ENCODE peak calls at places on chromosome 9, in nine cellular contexts. One of them, this sample, is unnamed.
A peak's percentile ranks its signal among the peaks of the same experiment; 100 is the strongest.

GRCh38 chr9:34457266-34458012 is 931 bp downstream of the FAM219A start:
- DNase-seq in CD8-positive, alpha-beta T cell: no peak
- DNase-seq in foreskin fibroblast: peak; percentile 70
- DNase-seq in chondrocyte: peak; percentile 93
- DNase-seq in A549: peak; percentile 62
- DNase-seq in fibroblast of the aortic adventitia: peak; percentile 62
- DNase-seq in fibroblast of mammary gland: peak; percentile 73
- DNase-seq in lower lobe of right lung: peak; percentile 68
- DNase-seq in tibial artery: peak; percentile 67
- DNase-seq in this sample: peak; percentile 39

GRCh38 chr9:31013371-31013770 is 1371.1 kb upstream of the ACO1 start:
- DNase-seq in foreskin fibroblast: no peak
- DNase-seq in A549: no peak
- DNase-seq in chondrocyte: no peak
- DNase-seq in tibial artery: no peak
- DNase-seq in lower lobe of right lung: no peak
- DNase-seq in fibroblast of the aortic adventitia: no peak
- DNase-seq in fibroblast of mammary gland: no peak
- DNase-seq in CD8-positive, alpha-beta T cell: no peak
- DNase-seq in this sample: no peak

GRCh38 chr9:122124528-122124927 is 31.4 kb upstream of the TTLL11 start:
- DNase-seq in foreskin fibroblast: no peak
- DNase-seq in CD8-positive, alpha-beta T cell: no peak
- DNase-seq in chondrocyte: no peak
- DNase-seq in lower lobe of right lung: no peak
- DNase-seq in tibial artery: no peak
- DNase-seq in fibroblast of the aortic adventitia: no peak
- DNase-seq in A549: no peak
- DNase-seq in fibroblast of mammary gland: no peak
- DNase-seq in this sample: no peak

GRCh38 chr9:112279501-112279900 is 53.9 kb downstream of the PTBP3 start:
- DNase-seq in foreskin fibroblast: no peak
- DNase-seq in fibroblast of mammary gland: no peak
- DNase-seq in fibroblast of the aortic adventitia: no peak
- DNase-seq in lower lobe of right lung: no peak
- DNase-seq in chondrocyte: no peak
- DNase-seq in A549: no peak
- DNase-seq in tibial artery: no peak
- DNase-seq in CD8-positive, alpha-beta T cell: no peak
- DNase-seq in this sample: no peak

GRCh38 chr9:3074247-3074646 is 230.4 kb upstream of the PUM3 start:
- DNase-seq in tibial artery: no peak
- DNase-seq in fibroblast of mammary gland: peak; percentile 3
- DNase-seq in chondrocyte: no peak
- DNase-seq in foreskin fibroblast: no peak
- DNase-seq in fibroblast of the aortic adventitia: no peak
- DNase-seq in A549: peak; percentile 10
- DNase-seq in lower lobe of right lung: no peak
- DNase-seq in CD8-positive, alpha-beta T cell: no peak
- DNase-seq in this sample: no peak

GRCh38 chr9:129990269-129991005 is 52.6 kb downstream of the FNBP1 start:
- DNase-seq in A549: no peak
- DNase-seq in fibroblast of mammary gland: no peak
- DNase-seq in lower lobe of right lung: no peak
- DNase-seq in chondrocyte: no peak
- DNase-seq in foreskin fibroblast: no peak
- DNase-seq in fibroblast of the aortic adventitia: no peak
- DNase-seq in tibial artery: no peak
- DNase-seq in CD8-positive, alpha-beta T cell: no peak
- DNase-seq in this sample: no peak

GRCh38 chr9:121612511-121612998 is 38.9 kb upstream of the DAB2IP start:
- DNase-seq in chondrocyte: no peak
- DNase-seq in lower lobe of right lung: peak; percentile 59
- DNase-seq in tibial artery: no peak
- DNase-seq in foreskin fibroblast: no peak
- DNase-seq in fibroblast of mammary gland: no peak
- DNase-seq in A549: peak; percentile 38
- DNase-seq in CD8-positive, alpha-beta T cell: no peak
- DNase-seq in fibroblast of the aortic adventitia: no peak
- DNase-seq in this sample: no peak

GRCh38 chr9:27703591-27703990 is 130.3 kb upstream of the C9orf72 start:
- DNase-seq in fibroblast of mammary gland: no peak
- DNase-seq in chondrocyte: no peak
- DNase-seq in foreskin fibroblast: no peak
- DNase-seq in tibial artery: no peak
- DNase-seq in lower lobe of right lung: no peak
- DNase-seq in CD8-positive, alpha-beta T cell: no peak
- DNase-seq in fibroblast of the aortic adventitia: no peak
- DNase-seq in A549: no peak
- DNase-seq in this sample: no peak

DNA sequence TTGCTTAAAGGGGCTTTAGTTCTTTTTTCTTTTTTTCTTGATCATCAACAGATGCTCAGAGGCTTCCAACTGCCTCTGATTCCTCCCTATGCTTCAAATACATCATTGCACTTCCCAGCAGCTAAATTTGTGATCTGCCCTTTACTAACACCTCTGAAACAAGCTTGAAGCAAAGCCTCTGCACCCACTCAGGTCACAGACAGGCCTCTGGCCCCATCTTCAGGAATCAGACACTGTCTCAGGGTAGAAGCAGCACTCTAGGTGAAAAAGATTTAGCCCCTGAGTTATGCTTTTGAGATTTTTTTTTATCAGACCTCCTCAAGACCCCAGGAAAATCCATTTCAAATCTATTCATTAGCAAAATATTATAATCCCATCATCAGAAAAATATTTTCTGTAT is 91.5 kb downstream of the MAMDC2 start:
- DNase-seq in A549: no peak
- DNase-seq in foreskin fibroblast: no peak
- DNase-seq in CD8-positive, alpha-beta T cell: no peak
- DNase-seq in fibroblast of the aortic adventitia: no peak
- DNase-seq in chondrocyte: no peak
- DNase-seq in tibial artery: no peak
- DNase-seq in fibroblast of mammary gland: no peak
- DNase-seq in lower lobe of right lung: no peak
- DNase-seq in this sample: no peak
- TF ChIP-seq CTCF in A549: no peak
- TF ChIP-seq CTCF in foreskin fibroblast: peak; percentile 18
- TF ChIP-seq CTCF in CD8-positive, alpha-beta T cell: no peak
- TF ChIP-seq CTCF in fibroblast of the aortic adventitia: no peak
- TF ChIP-seq CTCF in chondrocyte: peak; percentile 58
- TF ChIP-seq CTCF in tibial artery: no peak
- TF ChIP-seq CTCF in fibroblast of mammary gland: no peak
- TF ChIP-seq CTCF in lower lobe of right lung: no peak
- TF ChIP-seq CTCF in this sample: no peak

GRCh38 chr9:131409458-131409992 is 15.6 kb downstream of the PRRC2B start:
- DNase-seq in CD8-positive, alpha-beta T cell: no peak
- DNase-seq in A549: no peak
- DNase-seq in fibroblast of the aortic adventitia: no peak
- DNase-seq in fibroblast of mammary gland: no peak
- DNase-seq in chondrocyte: no peak
- DNase-seq in lower lobe of right lung: no peak
- DNase-seq in foreskin fibroblast: no peak
- DNase-seq in tibial artery: no peak
- DNase-seq in this sample: no peak

GRCh38 chr9:131406567-131407436 is 12.9 kb downstream of the PRRC2B start:
- DNase-seq in A549: no peak
- DNase-seq in chondrocyte: no peak
- DNase-seq in CD8-positive, alpha-beta T cell: no peak
- DNase-seq in tibial artery: no peak
- DNase-seq in foreskin fibroblast: no peak
- DNase-seq in fibroblast of the aortic adventitia: peak; percentile 49
- DNase-seq in fibroblast of mammary gland: no peak
- DNase-seq in lower lobe of right lung: no peak
- DNase-seq in this sample: no peak

GRCh38 chr9:131405858-131406566 is 12.1 kb downstream of the PRRC2B start:
- DNase-seq in CD8-positive, alpha-beta T cell: peak; percentile 60
- DNase-seq in A549: no peak
- DNase-seq in lower lobe of right lung: no peak
- DNase-seq in fibroblast of the aortic adventitia: no peak
- DNase-seq in tibial artery: no peak
- DNase-seq in chondrocyte: no peak
- DNase-seq in fibroblast of mammary gland: no peak
- DNase-seq in foreskin fibroblast: no peak
- DNase-seq in this sample: no peak

GRCh38 chr9:131410051-131410491 is 16.2 kb downstream of the PRRC2B start:
- DNase-seq in lower lobe of right lung: no peak
- DNase-seq in chondrocyte: no peak
- DNase-seq in A549: no peak
- DNase-seq in CD8-positive, alpha-beta T cell: peak; percentile 60
- DNase-seq in fibroblast of the aortic adventitia: peak; percentile 32
- DNase-seq in tibial artery: no peak
- DNase-seq in foreskin fibroblast: peak; percentile 48
- DNase-seq in fibroblast of mammary gland: peak; percentile 84
- DNase-seq in this sample: no peak

GRCh38 chr9:131407717-131408195 is 13.9 kb downstream of the PRRC2B start:
- DNase-seq in fibroblast of the aortic adventitia: peak; percentile 59
- DNase-seq in fibroblast of mammary gland: peak; percentile 65
- DNase-seq in tibial artery: peak; percentile 44
- DNase-seq in foreskin fibroblast: no peak
- DNase-seq in chondrocyte: no peak
- DNase-seq in A549: peak; percentile 45
- DNase-seq in CD8-positive, alpha-beta T cell: peak; percentile 68
- DNase-seq in lower lobe of right lung: peak; percentile 60
- DNase-seq in this sample: no peak
- TF ChIP-seq CTCF in fibroblast of the aortic adventitia: peak; percentile 62
- TF ChIP-seq CTCF in fibroblast of mammary gland: peak; percentile 45
- TF ChIP-seq CTCF in tibial artery: peak; percentile 56
- TF ChIP-seq CTCF in foreskin fibroblast: peak; percentile 5
- TF ChIP-seq CTCF in chondrocyte: peak; percentile 32
- TF ChIP-seq CTCF in A549: no peak
- TF ChIP-seq CTCF in CD8-positive, alpha-beta T cell: peak; percentile 63
- TF ChIP-seq CTCF in lower lobe of right lung: peak; percentile 47
- TF ChIP-seq CTCF in this sample: no peak

GRCh38 chr9:96075757-96076156 is 200.3 kb downstream of the ERCC6L2 start:
- DNase-seq in fibroblast of the aortic adventitia: no peak
- DNase-seq in foreskin fibroblast: no peak
- DNase-seq in chondrocyte: no peak
- DNase-seq in A549: no peak
- DNase-seq in CD8-positive, alpha-beta T cell: no peak
- DNase-seq in lower lobe of right lung: no peak
- DNase-seq in tibial artery: no peak
- DNase-seq in fibroblast of mammary gland: no peak
- DNase-seq in this sample: no peak

GRCh38 chr9:96082516-96083232 is 207.2 kb downstream of the ERCC6L2 start:
- DNase-seq in CD8-positive, alpha-beta T cell: no peak
- DNase-seq in fibroblast of mammary gland: no peak
- DNase-seq in lower lobe of right lung: no peak
- DNase-seq in tibial artery: no peak
- DNase-seq in fibroblast of the aortic adventitia: no peak
- DNase-seq in A549: no peak
- DNase-seq in foreskin fibroblast: no peak
- DNase-seq in chondrocyte: no peak
- DNase-seq in this sample: no peak

GRCh38 chr9:96079816-96080215 is 204.3 kb downstream of the ERCC6L2 start:
- DNase-seq in fibroblast of the aortic adventitia: no peak
- DNase-seq in CD8-positive, alpha-beta T cell: no peak
- DNase-seq in A549: no peak
- DNase-seq in fibroblast of mammary gland: no peak
- DNase-seq in foreskin fibroblast: no peak
- DNase-seq in chondrocyte: no peak
- DNase-seq in lower lobe of right lung: no peak
- DNase-seq in tibial artery: no peak
- DNase-seq in this sample: no peak

GRCh38 chr9:96080364-96080763 is 204.9 kb downstream of the ERCC6L2 start:
- DNase-seq in fibroblast of mammary gland: peak; percentile 48
- DNase-seq in tibial artery: no peak
- DNase-seq in lower lobe of right lung: no peak
- DNase-seq in foreskin fibroblast: no peak
- DNase-seq in CD8-positive, alpha-beta T cell: no peak
- DNase-seq in chondrocyte: no peak
- DNase-seq in A549: peak; percentile 93
- DNase-seq in fibroblast of the aortic adventitia: no peak
- DNase-seq in this sample: no peak

DNA sequence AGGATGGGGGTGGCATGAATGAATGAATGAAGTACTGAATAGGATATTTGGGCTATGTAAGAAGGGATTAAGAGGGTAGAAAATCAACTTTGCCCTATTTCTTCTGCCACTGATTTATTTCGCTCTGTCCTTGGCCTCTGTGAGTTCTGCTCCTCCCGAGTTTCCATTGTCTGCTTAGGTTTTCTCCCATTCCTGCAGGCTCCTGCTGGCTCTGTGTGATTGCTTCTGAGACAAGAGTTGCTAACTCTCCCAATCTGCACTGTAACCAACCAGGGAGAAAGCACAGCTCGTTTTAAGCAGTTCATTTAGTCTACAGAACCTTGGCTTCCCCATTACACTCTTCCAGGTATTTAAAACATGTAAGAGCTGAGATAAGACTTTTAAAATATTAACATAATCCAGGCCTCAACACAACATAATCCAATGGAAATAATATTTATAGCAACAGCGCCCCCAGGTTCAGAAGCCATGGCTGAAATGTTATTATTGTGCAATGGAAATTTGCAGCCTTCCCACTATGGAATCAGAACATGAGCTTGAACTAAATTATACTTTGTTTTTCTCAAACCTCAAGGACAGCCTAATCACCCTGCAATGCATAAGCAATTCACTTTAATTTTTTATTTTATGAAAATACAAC is 203.5 kb downstream of the ERCC6L2 start:
- DNase-seq in foreskin fibroblast: no peak
- DNase-seq in tibial artery: no peak
- DNase-seq in CD8-positive, alpha-beta T cell: no peak
- DNase-seq in fibroblast of mammary gland: no peak
- DNase-seq in fibroblast of the aortic adventitia: no peak
- DNase-seq in lower lobe of right lung: no peak
- DNase-seq in A549: no peak
- DNase-seq in chondrocyte: no peak
- DNase-seq in this sample: no peak
- TF ChIP-seq CTCF in foreskin fibroblast: no peak
- TF ChIP-seq CTCF in tibial artery: peak; percentile 26
- TF ChIP-seq CTCF in CD8-positive, alpha-beta T cell: no peak
- TF ChIP-seq CTCF in fibroblast of mammary gland: peak; percentile 8
- TF ChIP-seq CTCF in fibroblast of the aortic adventitia: no peak
- TF ChIP-seq CTCF in lower lobe of right lung: no peak
- TF ChIP-seq CTCF in A549: peak; percentile 38
- TF ChIP-seq CTCF in chondrocyte: peak; percentile 47
- TF ChIP-seq CTCF in this sample: no peak

GRCh38 chr9:87676976-87677775 is 48.7 kb upstream of the CTSL start:
- DNase-seq in fibroblast of the aortic adventitia: peak; percentile 51
- DNase-seq in foreskin fibroblast: peak; percentile 9
- DNase-seq in chondrocyte: no peak
- DNase-seq in tibial artery: peak; percentile 76
- DNase-seq in CD8-positive, alpha-beta T cell: no peak
- DNase-seq in A549: no peak
- DNase-seq in fibroblast of mammary gland: no peak
- DNase-seq in lower lobe of right lung: no peak
- DNase-seq in this sample: no peak
- TF ChIP-seq CTCF in fibroblast of the aortic adventitia: no peak
- TF ChIP-seq CTCF in foreskin fibroblast: no peak
- TF ChIP-seq CTCF in chondrocyte: no peak
- TF ChIP-seq CTCF in tibial artery: no peak
- TF ChIP-seq CTCF in CD8-positive, alpha-beta T cell: no peak
- TF ChIP-seq CTCF in A549: no peak
- TF ChIP-seq CTCF in fibroblast of mammary gland: no peak
- TF ChIP-seq CTCF in lower lobe of right lung: no peak
- TF ChIP-seq CTCF in this sample: no peak

This sample was measured in omental fat pad.